ENCODE peak calls at places on chromosome 21, in five cellular contexts. T, L, Q, S and U are unnamed samples.

GRCh38 chr21:36535618-36536241 is 55.8 kb upstream of the CLDN14 start:
- DNase-seq in T (no peak), L (no peak), Q (no peak), S (no peak), U (no peak)

GRCh38 chr21:30408782-30409494 is 13.1 kb downstream of the KRTAP13-1 start:
- DNase-seq in T (peak; percentile 5), L (no peak), Q (no peak), S (no peak), U (no peak)

GRCh38 chr21:35994605-35995004 is 65.7 kb downstream of the SETD4 start:
- DNase-seq in T (no peak), L (no peak), Q (no peak), S (no peak), U (no peak)

GRCh38 chr21:8988696-8989095 is 1532.7 kb upstream of the TPTE start:
- DNase-seq in T (no peak), L (peak; percentile 48), Q (no peak), S (no peak), U (no peak)

GRCh38 chr21:36792505-36792967 is 93.6 kb downstream of the SIM2 start:
- DNase-seq in T (no peak), L (no peak), Q (no peak), S (no peak), U (no peak)

GRCh38 chr21:37475186-37475868 is 108.8 kb downstream of the DYRK1A start:
- DNase-seq in T (no peak), L (no peak), Q (no peak), S (no peak), U (peak; percentile 34)

GRCh38 chr21:21002137-21002536 is 3.9 kb downstream of the NCAM2 start:
- DNase-seq in T (no peak), L (no peak), Q (no peak), S (no peak), U (no peak)

GRCh38 chr21:37582613-37583012 is 216.0 kb downstream of the DYRK1A start:
- DNase-seq in T (peak; percentile 81), L (no peak), Q (peak; percentile 12), S (no peak), U (no peak)

GRCh38 chr21:36709030-36709867 is 10.3 kb downstream of the SIM2 start:
- DNase-seq in T (no peak), L (no peak), Q (no peak), S (no peak), U (no peak)

DNA sequence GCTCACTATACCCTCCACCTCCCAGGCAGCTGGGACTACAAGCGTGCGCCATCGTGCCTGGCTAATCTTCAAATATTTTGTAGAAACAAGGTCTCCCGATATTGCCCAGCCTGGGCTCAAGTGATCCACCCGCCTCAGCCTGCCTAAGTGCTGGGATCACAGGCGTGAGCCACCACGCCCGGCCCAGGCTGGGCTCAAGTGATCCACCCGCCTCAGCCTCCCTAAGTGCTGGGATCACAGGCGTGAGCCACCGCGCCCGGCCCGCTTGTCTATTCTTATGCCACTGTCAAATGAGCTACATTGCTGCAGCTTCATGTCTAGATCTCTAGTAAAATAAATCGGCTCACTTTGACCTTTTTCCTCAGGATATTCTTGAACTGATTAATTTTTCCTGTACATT is 107.7 kb upstream of the COL6A1 start:
- DNase-seq in T (no peak), L (no peak), Q (no peak), S (no peak), U (no peak)
- H3K4me1 ChIP-seq in T (peaks cover 9% of the 10 kb centered on the region), L (no peaks in the 10 kb centered on the region), Q (no peaks in the 10 kb centered on the region), S (no peaks in the 10 kb centered on the region), U (no peaks in the 10 kb centered on the region)

GRCh38 chr21:33857846-33858671 is 57.5 kb downstream of the ATP5PO start:
- DNase-seq in T (no peak), L (no peak), Q (no peak), S (no peak), U (no peak)

GRCh38 chr21:33856893-33857527 is 58.6 kb downstream of the ATP5PO start:
- DNase-seq in T (no peak), L (no peak), Q (no peak), S (no peak), U (no peak)

GRCh38 chr21:33859373-33860102 is 56.1 kb downstream of the ATP5PO start:
- DNase-seq in T (no peak), L (no peak), Q (no peak), S (no peak), U (no peak)

GRCh38 chr21:33860332-33860879 is 55.2 kb downstream of the ATP5PO start:
- DNase-seq in T (no peak), L (no peak), Q (no peak), S (no peak), U (no peak)

GRCh38 chr21:33858672-33859372 is 56.8 kb downstream of the ATP5PO start:
- DNase-seq in T (no peak), L (no peak), Q (no peak), S (no peak), U (no peak)
- H3K4me3 ChIP-seq in T (no peak overlapping the region), L (no peak overlapping the region), Q (no peak overlapping the region), S (no peak overlapping the region), U (no peak overlapping the region)

DNA sequence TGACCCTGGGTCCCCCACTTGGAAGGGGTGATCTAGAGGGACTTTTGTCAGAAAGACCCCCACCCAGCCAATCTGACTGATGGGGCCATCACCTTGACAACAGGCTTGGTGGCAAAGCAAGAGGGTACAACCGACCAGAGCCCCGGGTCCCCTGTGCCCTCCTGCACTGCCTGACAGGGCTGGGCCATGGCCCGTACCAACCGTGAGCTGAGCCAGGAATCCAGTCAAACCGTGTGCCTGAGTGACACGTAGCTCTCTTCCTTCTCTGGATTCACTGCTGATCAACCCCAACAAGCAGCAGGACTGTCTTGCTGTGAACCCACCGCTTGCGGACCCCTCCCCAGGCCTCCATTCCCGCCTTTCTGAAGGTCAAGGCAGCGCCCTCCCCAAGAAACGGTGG is 27.0 kb downstream of the PDE9A start:
- DNase-seq in T (no peak), L (no peak), Q (no peak), S (no peak), U (no peak)
- H3K4me1 ChIP-seq in T (no peaks in the 10 kb centered on the region), L (no peaks in the 10 kb centered on the region), Q (no peaks in the 10 kb centered on the region), S (peaks cover 52% of the 10 kb centered on the region), U (peaks cover 32% of the 10 kb centered on the region)

DNA sequence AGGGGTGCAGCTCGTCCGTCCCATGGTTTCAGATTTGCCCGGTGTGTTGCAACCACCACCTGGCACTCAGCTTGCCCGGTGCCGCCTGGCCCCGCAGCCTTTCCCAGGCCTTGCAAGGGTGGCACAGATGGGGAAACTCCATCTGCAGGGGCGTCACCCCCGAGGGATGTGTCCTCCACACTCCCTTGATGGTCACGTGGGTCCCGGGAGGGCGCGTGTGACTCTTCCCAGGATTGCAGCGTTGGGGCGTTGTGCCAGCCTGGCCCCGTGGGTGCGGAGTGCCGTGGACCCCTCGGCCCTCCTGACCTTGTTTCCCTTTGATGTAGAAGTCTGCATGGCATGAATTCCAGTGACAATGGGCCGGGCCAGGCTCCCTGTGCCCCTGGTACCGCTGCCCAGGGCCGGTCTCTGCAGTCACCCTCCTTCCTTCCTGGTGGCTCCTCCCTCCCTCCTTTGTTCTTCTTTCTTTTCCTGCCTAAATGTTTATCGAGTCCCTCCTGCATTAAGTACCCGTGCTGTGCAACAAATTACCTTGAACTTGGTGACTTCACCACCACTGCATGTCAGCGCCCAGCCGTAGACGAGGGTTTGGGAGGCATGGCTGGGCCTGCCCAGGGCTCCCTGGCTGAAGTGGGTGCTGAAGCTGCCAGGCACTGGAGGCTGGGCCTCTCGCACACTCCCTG is 22.9 kb downstream of the RRP1 start:
- DNase-seq in T (no peak), L (no peak), Q (no peak), S (no peak), U (no peak)
- H3K4me3 ChIP-seq in T (no peak overlapping the region), L (peak overlapping the region; percentile 14), Q (no peak overlapping the region), S (no peak overlapping the region), U (no peak overlapping the region)

DNA sequence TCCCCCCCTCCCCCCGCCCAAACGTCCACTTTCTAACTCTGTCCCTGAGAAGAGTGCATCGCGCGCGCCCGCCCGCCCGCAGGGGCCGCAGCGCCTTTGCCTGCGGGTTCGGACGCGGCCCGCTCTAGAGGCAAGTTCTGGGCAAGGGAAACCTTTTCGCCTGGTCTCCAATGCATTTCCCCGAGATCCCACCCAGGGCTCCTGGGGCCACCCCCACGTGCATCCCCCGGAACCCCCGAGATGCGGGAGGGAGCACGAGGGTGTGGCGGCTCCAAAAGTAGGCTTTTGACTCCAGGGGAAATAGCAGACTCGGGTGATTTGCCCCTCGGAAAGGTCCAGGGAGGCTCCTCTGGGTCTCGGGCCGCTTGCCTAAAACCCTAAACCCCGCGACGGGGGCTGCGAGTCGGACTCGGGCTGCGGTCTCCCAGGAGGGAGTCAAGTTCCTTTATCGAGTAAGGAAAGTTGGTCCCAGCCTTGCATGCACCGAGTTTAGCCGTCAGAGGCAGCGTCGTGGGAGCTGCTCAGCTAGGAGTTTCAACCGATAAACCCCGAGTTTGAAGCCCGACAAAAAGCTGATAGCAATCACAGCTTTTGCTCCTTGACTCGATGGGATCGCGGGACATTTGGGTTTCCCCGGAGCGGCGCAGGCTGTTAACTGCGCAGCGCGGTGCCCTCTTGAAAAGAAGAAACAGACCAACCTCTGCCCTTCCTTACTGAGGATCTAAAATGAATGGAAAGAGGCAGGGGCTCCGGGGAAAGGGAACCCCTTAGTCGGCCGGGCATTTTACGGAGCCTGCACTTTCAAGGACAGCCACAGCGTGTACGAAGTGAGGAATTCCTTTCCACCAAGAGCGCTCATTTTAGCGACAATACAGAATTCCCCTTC is 158.1 kb downstream of the RUNX1 start:
- DNase-seq in T (peak; percentile 61), L (no peak), Q (no peak), S (peak; percentile 17), U (no peak)
- H3K4me1 ChIP-seq in T (peaks cover 3% of the 10 kb centered on the region), L (no peaks in the 10 kb centered on the region), Q (no peaks in the 10 kb centered on the region), S (peaks cover 27% of the 10 kb centered on the region), U (peaks cover 43% of the 10 kb centered on the region)

DNA sequence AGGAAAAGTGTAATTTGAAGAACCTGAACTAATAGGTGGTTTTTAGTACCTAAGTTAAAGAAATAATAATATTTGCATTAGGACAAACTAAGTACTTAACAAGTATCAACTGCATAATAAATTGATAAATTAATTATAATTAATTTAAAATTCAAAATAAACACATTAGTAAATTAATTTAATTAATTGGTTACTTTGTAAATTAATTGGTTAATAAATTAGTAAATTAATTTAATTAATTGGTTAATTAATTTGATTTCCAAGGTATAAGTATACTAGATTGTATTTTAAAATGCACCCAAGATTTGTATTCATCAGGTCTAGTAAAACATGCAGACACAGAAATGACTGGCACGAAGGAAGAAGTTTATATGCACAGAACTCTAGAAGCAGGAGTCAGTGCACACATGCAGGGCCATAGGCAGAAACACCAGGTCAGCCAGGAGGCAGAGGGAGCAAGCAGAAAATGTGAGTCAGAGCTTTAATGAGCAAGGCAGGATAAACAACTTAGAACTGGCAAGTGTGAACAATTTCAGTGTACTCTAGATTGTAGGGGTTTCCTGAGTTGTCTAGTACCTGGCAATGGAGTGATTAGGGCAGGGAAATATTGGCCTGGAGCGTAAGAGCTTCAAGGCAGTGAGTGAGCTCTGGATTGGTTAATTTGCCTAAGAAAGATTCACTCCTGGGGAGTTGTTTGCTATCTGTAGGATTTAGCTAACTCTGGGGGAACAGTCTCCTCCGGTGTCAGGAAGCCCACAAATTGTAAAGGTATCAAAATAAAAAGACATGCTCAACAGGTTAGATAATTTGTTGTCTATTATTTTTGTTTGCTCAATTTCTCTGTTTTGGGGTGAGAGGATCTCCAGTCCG is 665.7 kb downstream of the MRPL39 start:
- DNase-seq in T (peak; percentile 1), L (no peak), Q (no peak), S (no peak), U (no peak)
- H3K4me3 ChIP-seq in T (no peak overlapping the region), L (no peak overlapping the region), Q (no peak overlapping the region), S (no peak overlapping the region), U (no peak overlapping the region)

DNA sequence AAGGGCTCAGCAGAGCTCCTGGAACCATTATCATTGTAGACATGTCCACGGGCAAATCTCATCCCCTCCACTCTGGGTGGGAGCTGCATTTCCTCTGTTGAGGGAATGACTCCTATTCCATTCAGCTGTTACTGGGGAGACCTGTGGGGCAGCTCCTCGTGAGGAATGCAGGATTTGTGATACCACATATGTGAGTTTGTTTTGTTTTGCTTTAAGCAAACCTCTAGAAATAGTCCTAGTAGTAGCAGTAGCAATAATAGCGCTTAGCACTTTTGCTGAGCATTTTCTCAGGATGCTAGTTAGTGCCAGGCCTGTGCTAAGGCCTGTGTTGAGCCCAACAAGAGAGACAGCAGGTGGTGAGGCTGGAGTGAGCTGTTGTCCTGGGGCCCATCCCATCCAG is 10.8 kb downstream of the OLIG1 start:
- DNase-seq in T (no peak), L (no peak), Q (no peak), S (no peak), U (no peak)
- H3K4me1 ChIP-seq in T (no peaks in the 10 kb centered on the region), L (no peaks in the 10 kb centered on the region), Q (no peaks in the 10 kb centered on the region), S (no peaks in the 10 kb centered on the region), U (no peaks in the 10 kb centered on the region)